ENCODE peak calls at places on chromosome X, in seven cellular contexts. P is NCI-H748 treated with DMSO at 0.1 percent for 48 hours, Y is HCT116, Q is left colon, X is kidney glomerular epithelial cell, S is PC-9, J is fibroblast of pulmonary artery. Z is an unnamed sample.

GRCh38 chrX:112668476-112669404 is 11.0 kb downstream of the LHFPL1 start:
- DNase-seq in Y (no peak), P (no peak), S (no peak), Q (no peak), J (no peak), X (no peak), Z (no peak)

GRCh38 chrX:46165411-46165810 is 379.8 kb downstream of the ZNF674 start:
- DNase-seq in X (peak), Y (no peak), J (peak), Q (no peak), S (no peak), P (no peak), Z (no peak)

GRCh38 chrX:54825716-54826428 is 18.3 kb downstream of the MAGED2 start:
- DNase-seq in X (no peak), J (no peak), Q (peak), Y (no peak), P (no peak), S (no peak), Z (peak)

GRCh38 chrX:149003863-149004660 is 501.0 kb downstream of the IDS start:
- DNase-seq in S (no peak), Y (no peak), P (no peak), X (no peak), J (peak), Q (no peak), Z (no peak)

GRCh38 chrX:84469226-84469625 is 33.0 kb downstream of the HDX start:
- DNase-seq in Y (no peak), P (peak), Q (no peak), X (peak), S (no peak), J (peak), Z (no peak)

GRCh38 chrX:64204701-64205440 is 637 bp downstream of the AMER1 start:
- DNase-seq in P (no peak), X (no peak), J (peak), Q (peak), S (no peak), Y (no peak), Z (no peak)

GRCh38 chrX:154113729-154114128 is 16.2 kb upstream of the MECP2 start:
- DNase-seq in P (no peak), X (no peak), S (no peak), Y (no peak), J (no peak), Q (no peak), Z (no peak)

GRCh38 chrX:10685923-10686595 is 65.7 kb upstream of the MID1 start:
- DNase-seq in Q (no peak), Y (no peak), X (no peak), S (no peak), J (no peak), P (no peak), Z (no peak)

GRCh38 chrX:41722220-41722619 is 1.8 kb upstream of the GPR82 start:
- DNase-seq in X (no peak), P (no peak), Y (no peak), J (no peak), S (no peak), Q (no peak), Z (no peak)

GRCh38 chrX:38061335-38061734 is 55.0 kb downstream of the SYTL5 start:
- DNase-seq in Q (no peak), S (no peak), X (peak), Y (peak), J (peak), P (no peak), Z (no peak)

GRCh38 chrX:39477438-39478120 is 620.2 kb downstream of the BCOR start:
- DNase-seq in Y (no peak), S (no peak), X (no peak), J (peak), Q (peak), P (peak), Z (peak)

GRCh38 chrX:68365356-68365755 is 67.9 kb downstream of the OPHN1 start:
- DNase-seq in P (no peak), Q (no peak), Y (no peak), J (peak), S (no peak), X (no peak), Z (no peak)

GRCh38 chrX:39211501-39211900 is 410.2 kb downstream of the MID1IP1 start:
- DNase-seq in Y (no peak), P (no peak), S (no peak), X (no peak), Q (no peak), J (no peak), Z (no peak)

GRCh38 chrX:153457827-153458466 is 12.1 kb upstream of the TREX2 start:
- DNase-seq in S (no peak), P (no peak), Y (no peak), X (no peak), Q (no peak), J (no peak), Z (no peak)

GRCh38 chrX:46621572-46621971 is 48.0 kb downstream of the CHST7 start:
- DNase-seq in Q (no peak), P (no peak), S (no peak), J (no peak), Y (no peak), X (no peak), Z (no peak)

GRCh38 chrX:48511561-48511960 is 2.8 kb downstream of the PORCN start:
- DNase-seq in S (no peak), J (peak), Y (no peak), P (no peak), X (no peak), Q (peak), Z (no peak)